ENCODE peak calls at places on chromosomes 2 and 18, in five cellular contexts. V is H9, J is heart right ventricle, L is upper lobe of right lung, A is A673. R is an unnamed sample. For H3K27me3, the result is how much of the 10 kb centered on the place peaks cover.

GRCh38 chr2:240777416-240778212 is 42.4 kb downstream of the KIF1A start:
- DNase-seq in L (no peak), A (no peak), J (no peak), V (no peak), R (no peak)

GRCh38 chr2:156907806-156908205 is 349.7 kb upstream of the GALNT5 start:
- DNase-seq in L (no peak), V (no peak), A (no peak), J (no peak), R (no peak)

GRCh38 chr2:9811679-9812511 is 31.4 kb upstream of the TAF1B start:
- DNase-seq in J (no peak), L (no peak), A (no peak), V (no peak), R (no peak)

GRCh38 chr2:42328148-42328833 is 32.7 kb downstream of the COX7A2L start:
- DNase-seq in V (no peak), J (no peak), A (peak), L (no peak), R (no peak)

GRCh38 chr18:45962461-45962860 is 4.7 kb downstream of the EPG5 start:
- DNase-seq in A (no peak), L (no peak), V (no peak), J (no peak), R (peak)

GRCh38 chr2:24543252-24543651 is 52.2 kb downstream of the NCOA1 start:
- DNase-seq in A (no peak), V (no peak), J (no peak), L (no peak), R (no peak)

GRCh38 chr2:184215745-184216144 is 382.6 kb upstream of the ZNF804A start:
- DNase-seq in J (no peak), V (no peak), L (no peak), A (no peak), R (no peak)

GRCh38 chr2:140836826-140837225 is 1294.0 kb downstream of the LRP1B start:
- DNase-seq in J (no peak), L (no peak), V (no peak), A (no peak), R (no peak)

GRCh38 chr2:20955277-20956026 is 88.4 kb downstream of the APOB start:
- DNase-seq in A (no peak), L (no peak), J (no peak), V (no peak), R (no peak)
- H3K27me3 ChIP-seq in A (under half), L (under half), J (under half), V (under half), R (under half)

DNA sequence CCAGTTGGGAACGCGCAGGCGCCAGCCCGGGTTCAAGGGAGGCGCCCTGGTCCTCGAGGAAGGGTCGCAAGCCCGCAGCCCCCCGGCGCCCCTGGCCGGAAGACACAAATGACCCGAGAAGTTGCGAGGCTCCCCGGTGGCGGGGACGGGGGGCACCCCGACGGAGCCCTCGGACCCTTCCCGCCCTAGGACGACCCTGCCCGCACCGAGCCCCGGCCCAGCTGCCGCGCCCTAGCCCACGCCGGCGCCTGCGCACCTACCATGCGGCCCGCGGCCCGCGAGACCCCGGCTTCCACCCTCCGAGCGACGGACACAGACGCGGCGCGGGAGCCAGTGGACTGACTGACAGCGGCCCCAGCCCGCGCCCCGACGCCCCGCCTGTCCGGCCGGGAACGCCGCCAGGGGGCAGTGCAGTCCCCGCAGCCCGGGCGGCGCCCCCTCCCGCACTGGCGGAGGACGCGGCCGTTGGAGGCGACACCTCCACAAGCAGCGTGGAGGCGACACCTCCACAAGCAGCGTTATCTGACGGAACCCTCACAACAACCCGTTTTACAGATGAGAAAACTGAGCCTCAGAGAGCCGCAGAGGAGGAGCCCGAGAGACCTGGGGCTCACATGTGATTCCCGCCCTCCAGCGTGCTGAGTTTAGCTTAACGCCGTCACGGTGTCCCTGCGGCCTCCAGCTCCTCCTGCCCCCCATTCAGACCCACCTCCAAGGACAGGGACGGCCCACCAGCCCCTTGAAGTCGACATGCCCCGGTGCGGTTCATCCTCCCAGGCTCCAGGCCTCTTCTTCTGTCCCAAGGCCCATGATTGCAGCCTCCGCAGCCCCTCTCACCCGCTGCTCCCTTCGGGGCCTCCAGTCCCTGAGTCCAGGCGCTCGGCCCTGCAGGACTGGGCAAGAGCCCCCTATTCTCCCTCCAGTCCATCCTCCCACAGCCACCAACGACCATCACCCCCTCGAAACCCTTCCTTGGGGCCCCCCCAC is at the start of gene NMUR1:
- DNase-seq in V (peak), A (peak), J (peak), L (peak), R (no peak)
- TF ChIP-seq CTCF in V (peak), A (peak), J (peak), L (peak), R (peak)

GRCh38 chr2:164764474-164764873 is 77.1 kb downstream of the COBLL1 start:
- DNase-seq in J (no peak), A (no peak), L (no peak), V (no peak), R (no peak)

GRCh38 chr2:164764996-164765395 is 76.6 kb downstream of the COBLL1 start:
- DNase-seq in J (no peak), L (no peak), V (no peak), A (no peak), R (peak)

GRCh38 chr2:164763431-164763830 is 78.2 kb downstream of the COBLL1 start:
- DNase-seq in A (no peak), V (no peak), J (no peak), L (no peak), R (no peak)

GRCh38 chr2:164757934-164758695 is 83.5 kb downstream of the COBLL1 start:
- DNase-seq in L (no peak), J (no peak), A (no peak), V (no peak), R (peak)

GRCh38 chr2:164761737-164762460 is 79.7 kb downstream of the COBLL1 start:
- DNase-seq in J (no peak), V (no peak), A (no peak), L (no peak), R (no peak)
- H3K27ac ChIP-seq in J (no peak), V (no peak), A (no peak), L (no peak), R (no peak)

DNA sequence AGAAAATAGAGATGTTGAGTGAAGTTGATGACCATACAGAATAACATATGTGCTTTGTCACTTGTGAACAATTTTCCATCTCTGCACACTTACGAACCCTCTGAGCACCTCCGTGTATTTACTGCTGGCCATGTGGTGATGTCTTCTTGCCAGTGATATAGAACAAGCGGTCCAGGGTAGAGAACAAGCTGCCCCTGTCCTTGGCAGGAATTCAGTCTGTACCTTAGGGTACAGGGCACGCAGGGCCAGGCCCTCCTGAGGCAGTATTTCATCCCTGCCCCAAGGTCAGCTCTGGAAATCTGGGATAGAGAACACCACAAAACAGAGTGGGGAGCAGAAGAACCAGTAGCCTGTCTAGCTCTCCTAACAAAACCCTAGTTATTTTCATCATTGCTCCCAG is 44.6 kb downstream of the CDCA7 start:
- DNase-seq in J (no peak), A (no peak), L (no peak), V (no peak), R (no peak)
- H3K27me3 ChIP-seq in J (under half), A (under half), L (half or more), V (under half), R (under half)

DNA sequence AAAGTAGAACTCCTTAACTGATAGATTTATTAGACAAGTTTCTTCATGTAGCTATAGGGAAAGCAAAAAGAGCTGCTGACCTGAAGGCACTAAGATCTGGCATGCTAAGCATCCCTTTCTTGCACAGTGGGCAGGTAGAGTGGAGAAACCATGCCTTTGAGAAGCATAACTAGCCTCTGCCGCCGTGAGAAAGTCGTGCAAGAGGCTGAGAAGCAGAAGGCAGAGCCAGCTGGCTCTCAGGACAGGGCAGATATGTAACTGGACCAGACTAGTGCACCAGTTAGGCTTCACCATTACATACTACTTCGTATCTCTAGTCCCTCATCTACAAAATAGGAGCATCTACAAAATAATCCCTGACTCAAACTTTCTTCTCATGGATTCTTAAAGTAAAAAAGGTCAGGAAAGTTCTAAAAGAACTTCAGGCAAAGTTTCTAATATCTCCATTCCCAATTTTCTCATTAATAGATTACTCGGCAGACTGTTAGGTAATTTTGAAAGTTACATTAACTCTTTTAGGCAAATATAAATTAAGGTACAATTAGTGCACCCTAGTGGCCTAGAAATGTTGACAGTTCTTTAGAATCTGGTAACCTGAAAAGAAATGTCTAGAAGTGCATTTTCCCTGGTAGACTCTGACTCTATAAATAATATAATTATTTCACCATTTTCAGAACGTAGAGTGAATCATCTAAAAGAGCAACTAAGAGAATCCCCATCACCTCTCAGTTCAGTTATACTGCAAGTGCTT is 10.3 kb downstream of the ERBB4 start:
- DNase-seq in A (no peak), L (no peak), V (no peak), J (peak), R (no peak)
- TF ChIP-seq CTCF in A (peak), L (no peak), V (peak), J (no peak), R (no peak)

GRCh38 chr2:166627893-166628292 is 133.8 kb upstream of the SCN7A start:
- DNase-seq in A (no peak), J (no peak), L (peak), V (no peak), R (no peak)

GRCh38 chr2:166628478-166629136 is 134.6 kb upstream of the SCN7A start:
- DNase-seq in V (peak), L (peak), A (no peak), J (no peak), R (no peak)

DNA sequence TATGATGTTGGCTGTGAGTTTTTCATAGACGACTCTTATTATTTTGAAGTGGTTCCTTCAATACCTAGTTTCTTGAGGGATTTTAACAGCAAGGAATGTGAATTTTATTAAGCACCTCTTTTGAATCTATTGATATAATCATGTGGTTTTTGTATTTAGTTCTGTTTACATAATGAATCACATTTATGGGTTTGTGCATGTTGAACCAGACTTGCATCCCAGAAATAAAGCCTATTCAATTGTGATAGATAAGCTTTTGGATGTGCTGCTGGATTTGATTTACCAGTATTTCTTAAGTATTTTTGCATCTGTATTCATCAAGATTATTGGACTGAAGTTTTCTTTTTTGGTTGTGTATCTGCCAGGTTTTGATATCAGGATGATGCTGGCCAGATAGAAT is 131.6 kb upstream of the SCN7A start:
- DNase-seq in J (no peak), A (no peak), L (no peak), V (no peak), R (no peak)
- H3K27ac ChIP-seq in J (no peak), A (no peak), L (no peak), V (no peak), R (no peak)

GRCh38 chr2:119427756-119428155 is 3.9 kb upstream of the TMEM37 start:
- DNase-seq in A (no peak), L (no peak), V (peak), J (no peak), R (no peak)
- H3K27me3 ChIP-seq in A (under half), L (under half), V (under half), J (under half), R (under half)

DNA sequence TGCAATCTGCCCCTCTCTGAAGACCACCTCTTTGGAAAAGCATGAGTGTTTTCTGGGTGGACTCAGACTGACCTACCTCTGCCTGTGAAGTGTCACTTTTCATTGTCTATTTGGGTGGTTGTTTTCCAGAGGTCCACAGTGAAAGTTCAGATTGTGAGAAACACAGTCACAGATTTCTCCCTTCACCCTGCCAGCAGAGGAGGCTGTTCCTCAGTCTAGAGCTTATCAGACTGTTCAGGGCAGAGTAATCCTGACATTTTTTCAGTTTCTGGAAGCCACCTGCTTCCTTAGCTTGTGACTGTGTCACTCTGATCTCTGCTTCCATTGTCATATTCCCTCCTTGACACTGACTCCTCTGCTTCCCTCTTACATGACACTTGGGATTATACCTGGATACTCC is 55.4 kb upstream of the RMP24 start:
- DNase-seq in V (no peak), J (no peak), L (no peak), A (no peak), R (no peak)
- TF ChIP-seq CTCF in V (peak), J (no peak), L (no peak), A (peak), R (peak)

R was measured in brain microvascular endothelial cell.